ENCODE peak calls at places on chromosome 1, in six cellular contexts. One of them, this sample, is unnamed.

GRCh38 chr1:966603-967295 is 467 bp downstream of the PLEKHN1 start:
- DNase-seq in fibroblast of lung: peak
- DNase-seq in Peyer's patch: peak
- DNase-seq in fibroblast of pulmonary artery: peak
- DNase-seq in fibroblast of mammary gland: peak
- DNase-seq in tibial artery: peak
- DNase-seq in this sample: peak

GRCh38 chr1:85865183-85865582 is 156.9 kb upstream of the ZNHIT6 start:
- DNase-seq in fibroblast of lung: no peak
- DNase-seq in Peyer's patch: no peak
- DNase-seq in fibroblast of pulmonary artery: peak
- DNase-seq in fibroblast of mammary gland: peak
- DNase-seq in tibial artery: no peak
- DNase-seq in this sample: no peak

GRCh38 chr1:37930246-37931142 is 16.4 kb downstream of the INPP5B start:
- DNase-seq in fibroblast of lung: peak
- DNase-seq in Peyer's patch: no peak
- DNase-seq in fibroblast of pulmonary artery: peak
- DNase-seq in fibroblast of mammary gland: no peak
- DNase-seq in tibial artery: no peak
- DNase-seq in this sample: no peak

GRCh38 chr1:27973771-27974452 is 14.1 kb downstream of the XKR8 start:
- DNase-seq in fibroblast of lung: no peak
- DNase-seq in Peyer's patch: no peak
- DNase-seq in fibroblast of pulmonary artery: no peak
- DNase-seq in fibroblast of mammary gland: no peak
- DNase-seq in tibial artery: no peak
- DNase-seq in this sample: no peak

GRCh38 chr1:39110882-39111281 is 84.7 kb downstream of the NDUFS5 start:
- DNase-seq in fibroblast of lung: peak
- DNase-seq in Peyer's patch: no peak
- DNase-seq in fibroblast of pulmonary artery: peak
- DNase-seq in fibroblast of mammary gland: peak
- DNase-seq in tibial artery: no peak
- DNase-seq in this sample: no peak

GRCh38 chr1:194535369-194535768 is 1349.0 kb upstream of the B3GALT2 start:
- DNase-seq in fibroblast of lung: peak
- DNase-seq in Peyer's patch: no peak
- DNase-seq in fibroblast of pulmonary artery: no peak
- DNase-seq in fibroblast of mammary gland: no peak
- DNase-seq in tibial artery: no peak
- DNase-seq in this sample: peak

GRCh38 chr1:222043444-222044292 is 301.8 kb upstream of the DUSP10 start:
- DNase-seq in fibroblast of lung: peak
- DNase-seq in Peyer's patch: no peak
- DNase-seq in fibroblast of pulmonary artery: peak
- DNase-seq in fibroblast of mammary gland: peak
- DNase-seq in tibial artery: no peak
- DNase-seq in this sample: no peak

GRCh38 chr1:204321665-204322064 is 38.1 kb downstream of the PLEKHA6 start:
- DNase-seq in fibroblast of lung: peak
- DNase-seq in Peyer's patch: no peak
- DNase-seq in fibroblast of pulmonary artery: no peak
- DNase-seq in fibroblast of mammary gland: peak
- DNase-seq in tibial artery: no peak
- DNase-seq in this sample: no peak

GRCh38 chr1:208069908-208070307 is 159.0 kb upstream of the CD34 start:
- DNase-seq in fibroblast of lung: no peak
- DNase-seq in Peyer's patch: no peak
- DNase-seq in fibroblast of pulmonary artery: no peak
- DNase-seq in fibroblast of mammary gland: no peak
- DNase-seq in tibial artery: no peak
- DNase-seq in this sample: no peak

GRCh38 chr1:117653732-117654484 is 48.1 kb downstream of the TENT5C start:
- DNase-seq in fibroblast of lung: no peak
- DNase-seq in Peyer's patch: peak
- DNase-seq in fibroblast of pulmonary artery: peak
- DNase-seq in fibroblast of mammary gland: no peak
- DNase-seq in tibial artery: peak
- DNase-seq in this sample: no peak

GRCh38 chr1:153633747-153634665 is at the start of gene CHTOP:
- DNase-seq in fibroblast of lung: peak
- DNase-seq in Peyer's patch: peak
- DNase-seq in fibroblast of pulmonary artery: peak
- DNase-seq in fibroblast of mammary gland: peak
- DNase-seq in tibial artery: peak
- DNase-seq in this sample: peak

GRCh38 chr1:197944485-197944884 is 27.3 kb downstream of the LHX9 start:
- DNase-seq in fibroblast of lung: no peak
- DNase-seq in Peyer's patch: no peak
- DNase-seq in fibroblast of pulmonary artery: no peak
- DNase-seq in fibroblast of mammary gland: no peak
- DNase-seq in tibial artery: no peak
- DNase-seq in this sample: no peak

DNA sequence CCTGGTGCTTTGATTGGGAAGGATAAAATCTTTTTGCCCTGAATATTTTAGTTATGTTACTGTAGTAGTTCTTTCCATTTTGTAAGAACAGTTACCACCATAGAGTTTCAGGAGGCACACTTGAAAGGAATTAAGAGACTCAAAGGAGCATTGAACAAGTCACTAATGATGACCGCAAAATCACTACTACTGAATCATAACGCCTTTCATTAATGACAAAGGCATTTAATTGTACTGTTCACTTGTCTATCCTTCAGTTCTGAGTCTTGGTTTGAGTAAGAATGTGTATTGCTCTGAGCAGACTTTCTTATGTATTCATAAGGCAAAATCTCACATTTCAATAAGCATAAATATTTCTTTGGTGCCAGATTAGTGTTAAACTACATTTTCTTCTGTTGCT is 24.9 kb downstream of the LHX9 start:
- DNase-seq in fibroblast of lung: no peak
- DNase-seq in Peyer's patch: no peak
- DNase-seq in fibroblast of pulmonary artery: no peak
- DNase-seq in fibroblast of mammary gland: no peak
- DNase-seq in tibial artery: no peak
- DNase-seq in this sample: no peak
- H3K4me3 ChIP-seq in fibroblast of lung: no peak
- H3K4me3 ChIP-seq in Peyer's patch: no peak
- H3K4me3 ChIP-seq in fibroblast of pulmonary artery: no peak
- H3K4me3 ChIP-seq in fibroblast of mammary gland: no peak
- H3K4me3 ChIP-seq in tibial artery: no peak
- H3K4me3 ChIP-seq in this sample: no peak

DNA sequence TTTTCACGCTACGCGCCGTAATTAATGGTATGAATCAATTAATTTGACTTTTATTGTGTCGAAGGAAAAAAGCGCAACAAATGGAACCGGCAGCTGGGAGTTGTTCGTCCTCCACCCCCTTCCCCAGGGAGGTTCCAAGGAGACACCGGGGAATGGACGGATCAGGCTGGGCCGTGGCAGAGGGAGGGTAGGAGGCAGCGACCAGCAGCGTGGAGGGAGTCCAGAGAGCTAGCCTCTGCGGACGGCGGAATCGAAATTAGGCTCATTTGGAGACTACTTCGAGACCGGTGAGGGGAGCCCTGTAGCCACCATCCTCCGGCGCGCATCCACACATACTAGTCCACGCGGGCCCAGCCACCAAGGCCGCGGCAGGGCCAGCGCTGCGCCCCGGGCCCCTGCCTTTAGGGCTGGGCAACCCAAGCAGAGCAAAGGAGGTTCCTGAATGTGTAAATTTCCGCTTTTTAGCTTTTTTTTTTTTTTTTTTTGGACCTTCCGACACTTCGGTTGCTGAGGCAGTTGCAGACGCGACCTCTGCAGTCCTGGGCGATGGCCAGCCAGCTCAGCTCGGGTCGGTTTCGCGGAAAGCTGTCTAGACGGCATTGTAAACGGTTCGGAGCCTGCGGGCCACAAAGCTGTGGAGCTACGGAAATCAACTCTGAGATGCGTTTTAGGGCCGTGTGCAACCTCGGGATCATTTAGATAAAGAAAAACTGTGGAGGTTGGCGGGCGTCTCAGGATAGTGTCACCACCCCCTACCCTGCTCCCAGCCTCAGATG is 2.2 kb upstream of the FOXD3 start:
- DNase-seq in fibroblast of lung: no peak
- DNase-seq in Peyer's patch: no peak
- DNase-seq in fibroblast of pulmonary artery: no peak
- DNase-seq in fibroblast of mammary gland: no peak
- DNase-seq in tibial artery: no peak
- DNase-seq in this sample: no peak
- H3K4me3 ChIP-seq in fibroblast of lung: no peak
- H3K4me3 ChIP-seq in Peyer's patch: no peak
- H3K4me3 ChIP-seq in fibroblast of pulmonary artery: no peak
- H3K4me3 ChIP-seq in fibroblast of mammary gland: no peak
- H3K4me3 ChIP-seq in tibial artery: no peak
- H3K4me3 ChIP-seq in this sample: no peak

GRCh38 chr1:40396420-40396819 is 22.9 kb downstream of the SMAP2 start:
- DNase-seq in fibroblast of lung: no peak
- DNase-seq in Peyer's patch: no peak
- DNase-seq in fibroblast of pulmonary artery: no peak
- DNase-seq in fibroblast of mammary gland: no peak
- DNase-seq in tibial artery: no peak
- DNase-seq in this sample: no peak
- H3K4me3 ChIP-seq in fibroblast of lung: no peak
- H3K4me3 ChIP-seq in Peyer's patch: no peak
- H3K4me3 ChIP-seq in fibroblast of pulmonary artery: no peak
- H3K4me3 ChIP-seq in fibroblast of mammary gland: no peak
- H3K4me3 ChIP-seq in tibial artery: no peak
- H3K4me3 ChIP-seq in this sample: no peak

GRCh38 chr1:9558946-9559545 is 19.8 kb downstream of the SLC25A33 start:
- DNase-seq in fibroblast of lung: no peak
- DNase-seq in Peyer's patch: no peak
- DNase-seq in fibroblast of pulmonary artery: no peak
- DNase-seq in fibroblast of mammary gland: no peak
- DNase-seq in tibial artery: no peak
- DNase-seq in this sample: no peak
- H3K4me3 ChIP-seq in fibroblast of lung: no peak
- H3K4me3 ChIP-seq in Peyer's patch: no peak
- H3K4me3 ChIP-seq in fibroblast of pulmonary artery: no peak
- H3K4me3 ChIP-seq in fibroblast of mammary gland: no peak
- H3K4me3 ChIP-seq in tibial artery: no peak
- H3K4me3 ChIP-seq in this sample: no peak

DNA sequence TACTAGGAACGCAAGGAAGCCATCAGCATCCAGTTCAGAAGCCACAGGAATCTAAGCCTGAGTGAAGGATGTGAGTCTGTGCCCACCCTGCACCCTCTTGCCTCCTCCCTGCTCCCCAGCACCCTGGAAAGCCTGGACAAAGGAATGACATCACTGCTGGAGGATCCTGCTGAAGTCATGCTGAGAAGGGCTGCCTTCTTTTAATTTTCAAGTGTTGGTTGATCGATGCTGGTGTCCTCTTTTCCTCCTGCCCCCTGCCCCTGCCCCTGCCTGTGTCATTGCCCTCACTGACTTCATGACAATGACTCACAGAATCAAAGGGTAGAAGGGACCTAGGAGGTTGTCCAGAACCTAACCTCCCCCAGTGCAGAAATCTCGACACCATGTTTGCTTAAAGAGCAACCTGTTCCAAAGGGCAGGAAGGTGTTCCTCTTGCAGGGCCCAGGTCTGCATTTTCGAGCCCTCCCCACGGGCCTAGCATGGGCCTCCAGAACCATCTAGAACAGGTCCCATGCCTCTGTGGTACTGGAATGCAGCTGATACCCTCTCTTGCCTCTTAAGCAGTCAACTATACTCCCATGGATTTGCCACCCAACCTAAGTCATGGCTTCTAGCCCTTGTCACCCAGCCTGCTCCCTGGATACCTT is 9.6 kb downstream of the DHRS3 start:
- DNase-seq in fibroblast of lung: peak
- DNase-seq in Peyer's patch: no peak
- DNase-seq in fibroblast of pulmonary artery: no peak
- DNase-seq in fibroblast of mammary gland: no peak
- DNase-seq in tibial artery: no peak
- DNase-seq in this sample: no peak
- H3K4me3 ChIP-seq in fibroblast of lung: no peak
- H3K4me3 ChIP-seq in Peyer's patch: no peak
- H3K4me3 ChIP-seq in fibroblast of pulmonary artery: no peak
- H3K4me3 ChIP-seq in fibroblast of mammary gland: no peak
- H3K4me3 ChIP-seq in tibial artery: no peak
- H3K4me3 ChIP-seq in this sample: no peak

GRCh38 chr1:201114245-201115131 is 2.3 kb upstream of the CACNA1S start:
- DNase-seq in fibroblast of lung: peak
- DNase-seq in Peyer's patch: peak
- DNase-seq in fibroblast of pulmonary artery: peak
- DNase-seq in fibroblast of mammary gland: peak
- DNase-seq in tibial artery: peak
- DNase-seq in this sample: peak

GRCh38 chr1:201115390-201115937 is 3.2 kb upstream of the CACNA1S start:
- DNase-seq in fibroblast of lung: no peak
- DNase-seq in Peyer's patch: no peak
- DNase-seq in fibroblast of pulmonary artery: no peak
- DNase-seq in fibroblast of mammary gland: no peak
- DNase-seq in tibial artery: no peak
- DNase-seq in this sample: no peak

GRCh38 chr1:201112173-201112731 is at the start of gene CACNA1S:
- DNase-seq in fibroblast of lung: no peak
- DNase-seq in Peyer's patch: no peak
- DNase-seq in fibroblast of pulmonary artery: no peak
- DNase-seq in fibroblast of mammary gland: no peak
- DNase-seq in tibial artery: no peak
- DNase-seq in this sample: no peak

GRCh38 chr1:201111672-201112071 is 554 bp downstream of the CACNA1S start:
- DNase-seq in fibroblast of lung: no peak
- DNase-seq in Peyer's patch: no peak
- DNase-seq in fibroblast of pulmonary artery: no peak
- DNase-seq in fibroblast of mammary gland: no peak
- DNase-seq in tibial artery: no peak
- DNase-seq in this sample: no peak

GRCh38 chr1:201113451-201114244 is 1.4 kb upstream of the CACNA1S start:
- DNase-seq in fibroblast of lung: no peak
- DNase-seq in Peyer's patch: no peak
- DNase-seq in fibroblast of pulmonary artery: no peak
- DNase-seq in fibroblast of mammary gland: no peak
- DNase-seq in tibial artery: no peak
- DNase-seq in this sample: no peak
- H3K4me3 ChIP-seq in fibroblast of lung: peak
- H3K4me3 ChIP-seq in Peyer's patch: peak
- H3K4me3 ChIP-seq in fibroblast of pulmonary artery: no peak
- H3K4me3 ChIP-seq in fibroblast of mammary gland: no peak
- H3K4me3 ChIP-seq in tibial artery: peak
- H3K4me3 ChIP-seq in this sample: peak